ENCODE peak calls at places on chromosomes 3 and 15, in nine cellular contexts. M is ELF-1; Q is LHCN-M2; N is activated T-cell treated with anti-CD3 and anti-CD28 coated beads, Interleukin-2, amount 50 U/mL, for 72 hours; U is activated naive CD8-positive, alpha-beta T cell treated with anti-CD3 and anti-CD28 coated beads, Interleukin-2, amount 10 ng/mL, durations not matched to agents 7 days and 5 days; P is NCI-H1092 treated with DMSO at 0.1 percent for 48 hours; K is AG10803; V is endothelial cell; G is HS-27A. F is an unnamed sample.

GRCh38 chr15:42190370-42190769 is 17.7 kb downstream of the VPS39 start:
- DNase-seq in M (no peak), Q (no peak), N (no peak), U (no peak), P (no peak), K (no peak), V (no peak), G (no peak), F (no peak)

GRCh38 chr3:180802837-180803236 is 109.6 kb upstream of the FXR1 start:
- DNase-seq in M (no peak), Q (peak; percentile 20), N (no peak), U (no peak), P (peak; percentile 58), K (peak; percentile 21), V (no peak), G (no peak), F (no peak)

GRCh38 chr15:70853855-70854668 is at the start of gene LARP6:
- DNase-seq in M (peak; percentile 42), Q (no peak), N (peak; percentile 32), U (peak; percentile 53), P (peak; percentile 22), K (peak; percentile 53), V (peak; percentile 64), G (no peak), F (peak; percentile 64)

GRCh38 chr3:89440351-89440750 is 332.9 kb downstream of the EPHA3 start:
- DNase-seq in M (no peak), Q (no peak), N (no peak), U (no peak), P (no peak), K (no peak), V (no peak), G (no peak), F (no peak)

GRCh38 chr3:184755315-184755731 is 43.5 kb upstream of the MAGEF1 start:
- DNase-seq in M (no peak), Q (no peak), N (no peak), U (no peak), P (no peak), K (no peak), V (no peak), G (no peak), F (no peak)

GRCh38 chr15:57916695-57917094 is 148.8 kb downstream of the ALDH1A2 start:
- DNase-seq in M (no peak), Q (no peak), N (no peak), U (no peak), P (no peak), K (no peak), V (no peak), G (no peak), F (no peak)

GRCh38 chr3:122356402-122356801 is 26.6 kb downstream of the MIX23 start:
- DNase-seq in M (peak; percentile 44), Q (peak; percentile 17), N (peak; percentile 18), U (peak; percentile 43), P (peak; percentile 17), K (peak; percentile 12), V (peak; percentile 48), G (no peak), F (no peak)

GRCh38 chr15:81258455-81258854 is 61.8 kb downstream of the IL16 start:
- DNase-seq in M (no peak), Q (no peak), N (no peak), U (no peak), P (no peak), K (no peak), V (no peak), G (no peak), F (no peak)

GRCh38 chr15:57570994-57571393 is 20.7 kb upstream of the MYZAP start:
- DNase-seq in M (no peak), Q (peak; percentile 69), N (no peak), U (no peak), P (no peak), K (peak; percentile 51), V (no peak), G (no peak), F (no peak)

GRCh38 chr3:156433910-156434309 is 121.0 kb downstream of the SSR3 start:
- DNase-seq in M (no peak), Q (peak; percentile 39), N (no peak), U (no peak), P (no peak), K (peak; percentile 33), V (no peak), G (no peak), F (no peak)

GRCh38 chr3:60339310-60339709 is 911.9 kb downstream of the FHIT start:
- DNase-seq in M (no peak), Q (no peak), N (no peak), U (no peak), P (no peak), K (no peak), V (no peak), G (no peak), F (no peak)

GRCh38 chr3:131713416-131714118 is 210.8 kb upstream of the MRPL3 start:
- DNase-seq in M (no peak), Q (no peak), N (no peak), U (no peak), P (no peak), K (no peak), V (no peak), G (no peak), F (no peak)

GRCh38 chr3:51799879-51800757 is 21.1 kb upstream of the IQCF6 start:
- DNase-seq in M (peak; percentile 50), Q (peak; percentile 74), N (peak; percentile 54), U (no peak), P (peak; percentile 8), K (peak; percentile 85), V (peak; percentile 56), G (peak; percentile 29), F (no peak)

GRCh38 chr3:72412557-72412956 is 435.7 kb downstream of the SHQ1 start:
- DNase-seq in M (no peak), Q (no peak), N (no peak), U (no peak), P (no peak), K (no peak), V (no peak), G (no peak), F (no peak)

GRCh38 chr3:191369081-191370010 is 39.0 kb upstream of the UTS2B start:
- DNase-seq in M (no peak), Q (no peak), N (no peak), U (no peak), P (no peak), K (peak; percentile 93), V (no peak), G (no peak), F (no peak)

GRCh38 chr15:39661776-39662175 is 80.9 kb downstream of the THBS1 start:
- DNase-seq in M (no peak), Q (no peak), N (no peak), U (no peak), P (no peak), K (no peak), V (no peak), G (no peak), F (no peak)

GRCh38 chr15:63453181-63453905 is 51.0 kb upstream of the USP3 start:
- DNase-seq in M (no peak), Q (no peak), N (no peak), U (no peak), P (no peak), K (no peak), V (no peak), G (no peak), F (no peak)

GRCh38 chr3:141360888-141361598 is 7.3 kb upstream of the ZBTB38 start:
- DNase-seq in M (peak; percentile 69), Q (peak; percentile 86), N (no peak), U (no peak), P (peak; percentile 53), K (peak; percentile 85), V (no peak), G (peak; percentile 92), F (peak; percentile 21)

GRCh38 chr3:13818919-13819318 is 61.0 kb downstream of the WNT7A start:
- DNase-seq in M (no peak), Q (no peak), N (no peak), U (no peak), P (no peak), K (no peak), V (no peak), G (no peak), F (no peak)

GRCh38 chr3:10260211-10260701 is 12.0 kb downstream of the TATDN2 start:
- DNase-seq in M (no peak), Q (no peak), N (no peak), U (no peak), P (no peak), K (no peak), V (no peak), G (no peak), F (no peak)

GRCh38 chr3:133955892-133956291 is 60.2 kb upstream of the RAB6B start:
- DNase-seq in M (no peak), Q (no peak), N (no peak), U (no peak), P (peak; percentile 87), K (no peak), V (no peak), G (no peak), F (no peak)

GRCh38 chr15:73239564-73240208 is 129.1 kb downstream of the HCN4 start:
- DNase-seq in M (no peak), Q (peak; percentile 6), N (no peak), U (no peak), P (no peak), K (no peak), V (no peak), G (no peak), F (no peak)

GRCh38 chr15:70863450-70864218 is 9.7 kb upstream of the LARP6 start:
- DNase-seq in M (no peak), Q (peak; percentile 96), N (no peak), U (no peak), P (no peak), K (peak; percentile 79), V (no peak), G (peak; percentile 87), F (peak; percentile 57)

GRCh38 chr3:137509354-137510045 is 254.6 kb upstream of the SOX14 start:
- DNase-seq in M (peak; percentile 26), Q (no peak), N (no peak), U (no peak), P (peak; percentile 24), K (no peak), V (no peak), G (no peak), F (no peak)

GRCh38 chr15:79455361-79455760 is 23.2 kb downstream of the MINAR1 start:
- DNase-seq in M (no peak), Q (peak; percentile 2), N (no peak), U (no peak), P (no peak), K (no peak), V (no peak), G (no peak), F (no peak)

GRCh38 chr15:32098033-32098432 is 67.7 kb downstream of the CHRNA7 start:
- DNase-seq in M (no peak), Q (no peak), N (no peak), U (no peak), P (no peak), K (no peak), V (peak; percentile 28), G (no peak), F (no peak)

GRCh38 chr3:180265551-180265950 is 228.8 kb upstream of the PEX5L start:
- DNase-seq in M (no peak), Q (peak; percentile 10), N (no peak), U (no peak), P (no peak), K (peak; percentile 79), V (no peak), G (no peak), F (no peak)

GRCh38 chr15:29208352-29208751 is 61.3 kb downstream of the NSMCE3 start:
- DNase-seq in M (no peak), Q (peak; percentile 4), N (no peak), U (no peak), P (peak; percentile 87), K (no peak), V (no peak), G (no peak), F (no peak)

GRCh38 chr15:89221543-89221942 is at the start of gene RLBP1:
- DNase-seq in M (no peak), Q (no peak), N (no peak), U (no peak), P (no peak), K (no peak), V (no peak), G (no peak), F (no peak)

GRCh38 chr3:102180291-102180931 is 254.4 kb upstream of the ZPLD1 start:
- DNase-seq in M (no peak), Q (peak; percentile 86), N (no peak), U (no peak), P (no peak), K (peak; percentile 96), V (no peak), G (peak; percentile 79), F (no peak)

GRCh38 chr15:25719101-25719985 is 143.8 kb downstream of the ATP10A start:
- DNase-seq in M (no peak), Q (no peak), N (no peak), U (no peak), P (no peak), K (no peak), V (no peak), G (no peak), F (no peak)